ENCODE peak calls at places on chromosome 4, in five cellular contexts. K is K562, H is IMR-90, P is A549, Y is GM12878. Q is an unnamed sample.

GRCh38 chr4:52856802-52857201 is 5.3 kb upstream of the RASL11B start:
- DNase-seq in K (no peak), H (no peak), P (no peak), Y (no peak), Q (no peak)

GRCh38 chr4:139692300-139693012 is 26.8 kb downstream of the MGST2 start:
- DNase-seq in P (no peak), Y (no peak), H (no peak), K (no peak), Q (peak; percentile 59)

GRCh38 chr4:96407651-96408342 is 567.9 kb downstream of the PDHA2 start:
- DNase-seq in K (no peak), H (no peak), Y (no peak), P (no peak), Q (no peak)

GRCh38 chr4:7666011-7666410 is 231.3 kb upstream of the PSAPL1 start:
- DNase-seq in K (no peak), Y (no peak), P (no peak), H (no peak), Q (no peak)

GRCh38 chr4:146214238-146214637 is at the start of gene REELD1:
- DNase-seq in Y (no peak), K (no peak), H (no peak), P (no peak), Q (no peak)

GRCh38 chr4:96099031-96099430 is 259.1 kb downstream of the PDHA2 start:
- DNase-seq in Y (no peak), K (no peak), P (no peak), H (no peak), Q (no peak)

GRCh38 chr4:24237709-24238108 is 346.6 kb downstream of the DHX15 start:
- DNase-seq in Y (no peak), P (no peak), K (no peak), H (no peak), Q (no peak)

GRCh38 chr4:99403380-99404194 is 31.6 kb downstream of the ADH7 start:
- DNase-seq in Y (peak; percentile 59), P (no peak), H (peak; percentile 74), K (no peak), Q (no peak)

GRCh38 chr4:77190053-77190452 is 33.0 kb downstream of the CCNG2 start:
- DNase-seq in K (no peak), H (peak; percentile 6), Y (no peak), P (no peak), Q (no peak)

GRCh38 chr4:37535872-37536271 is 150.3 kb downstream of the RELL1 start:
- DNase-seq in Y (no peak), K (no peak), H (no peak), P (no peak), Q (no peak)

GRCh38 chr4:113760094-113760851 is 1.3 kb downstream of the CAMK2D start:
- DNase-seq in P (peak; percentile 7), Y (no peak), K (no peak), H (peak; percentile 61), Q (no peak)

GRCh38 chr4:142035556-142035955 is 399.2 kb downstream of the IL15 start:
- DNase-seq in K (no peak), P (no peak), H (peak; percentile 49), Y (no peak), Q (no peak)

GRCh38 chr4:69738872-69739271 is 21.5 kb downstream of the SULT1B1 start:
- DNase-seq in K (no peak), P (no peak), Y (no peak), H (no peak), Q (no peak)

GRCh38 chr4:175998782-175999181 is 66.9 kb upstream of the WDR17 start:
- DNase-seq in K (no peak), P (no peak), Y (no peak), H (no peak), Q (no peak)

GRCh38 chr4:155582971-155583437 is 83.6 kb upstream of the GUCY1A1 start:
- DNase-seq in P (no peak), Y (no peak), H (peak; percentile 92), K (no peak), Q (no peak)

GRCh38 chr4:138226351-138226750 is 15.8 kb downstream of the SLC7A11 start:
- DNase-seq in Y (no peak), P (no peak), K (no peak), H (no peak), Q (no peak)

GRCh38 chr4:52952540-52952939 is 90.4 kb downstream of the RASL11B start:
- DNase-seq in K (no peak), H (no peak), P (no peak), Y (no peak), Q (peak; percentile 14)

GRCh38 chr4:2478220-2478619 is 9.3 kb downstream of the RNF4 start:
- DNase-seq in Y (no peak), H (no peak), P (no peak), K (no peak), Q (no peak)

GRCh38 chr4:67451464-67451863 is 93.8 kb downstream of the CENPC start:
- DNase-seq in K (no peak), H (peak; percentile 57), P (no peak), Y (no peak), Q (no peak)

GRCh38 chr4:169253904-169254303 is 16.9 kb downstream of the SH3RF1 start:
- DNase-seq in Y (no peak), P (no peak), K (no peak), H (peak; percentile 94), Q (no peak)

GRCh38 chr4:3871181-3871852 is 105.1 kb downstream of the ADRA2C start:
- DNase-seq in H (no peak), Y (no peak), P (no peak), K (no peak), Q (peak; percentile 84)

GRCh38 chr4:99305638-99306380 is 15.0 kb upstream of the ADH1A start:
- DNase-seq in P (no peak), K (no peak), Y (no peak), H (no peak), Q (no peak)

GRCh38 chr4:1172971-1173757 is 781 bp upstream of the SPON2 start:
- DNase-seq in Y (no peak), P (peak; percentile 56), K (no peak), H (peak; percentile 78), Q (peak; percentile 38)

GRCh38 chr4:27176400-27176799 is 315.8 kb downstream of the STIM2 start:
- DNase-seq in Y (no peak), P (no peak), H (peak; percentile 41), K (peak; percentile 7), Q (peak; percentile 1)

GRCh38 chr4:147137280-147137679 is 191.6 kb upstream of the TTC29 start:
- DNase-seq in Y (no peak), H (no peak), K (no peak), P (no peak), Q (no peak)

GRCh38 chr4:47410271-47410670 is 53.2 kb downstream of the COMMD8 start:
- DNase-seq in P (no peak), K (no peak), Y (no peak), H (peak; percentile 23), Q (no peak)

GRCh38 chr4:5568336-5568735 is 140.0 kb downstream of the EVC2 start:
- DNase-seq in Y (no peak), P (no peak), H (no peak), K (no peak), Q (no peak)

GRCh38 chr4:37757121-37757520 is 69.4 kb upstream of the PGM2 start:
- DNase-seq in K (no peak), Y (no peak), H (no peak), P (no peak), Q (no peak)

GRCh38 chr4:25448379-25449109 is 71.5 kb downstream of the ANAPC4 start:
- DNase-seq in Y (no peak), K (no peak), H (peak; percentile 42), P (no peak), Q (no peak)

GRCh38 chr4:74394476-74395136 is 29.7 kb downstream of the EREG start:
- DNase-seq in Y (no peak), K (peak; percentile 27), H (peak; percentile 79), P (no peak), Q (no peak)

GRCh38 chr4:47612116-47613023 is 127.3 kb downstream of the ATP10D start:
- DNase-seq in H (peak; percentile 66), Y (no peak), P (no peak), K (no peak), Q (no peak)

GRCh38 chr4:24589448-24589847 is 5.1 kb upstream of the DHX15 start:
- DNase-seq in Y (no peak), H (no peak), K (no peak), P (no peak), Q (no peak)

GRCh38 chr4:86334020-86334750 is 25.7 kb downstream of the MAPK10 start:
- DNase-seq in K (no peak), Y (no peak), P (no peak), H (no peak), Q (no peak)

GRCh38 chr4:124386163-124386562 is 326.4 kb downstream of the ANKRD50 start:
- DNase-seq in K (no peak), Y (no peak), H (no peak), P (no peak), Q (no peak)

GRCh38 chr4:85701881-85702321 is 227.0 kb downstream of the ARHGAP24 start:
- DNase-seq in H (no peak), P (no peak), Y (peak; percentile 62), K (no peak), Q (no peak)

GRCh38 chr4:101400096-101400495 is 52.8 kb upstream of the PPP3CA start:
- DNase-seq in P (no peak), Y (no peak), H (peak; percentile 78), K (no peak), Q (no peak)
- TF ChIP-seq RCOR1 in P (no peak), Y (no peak), H (no peak), K (no peak), Q (no peak)

DNA sequence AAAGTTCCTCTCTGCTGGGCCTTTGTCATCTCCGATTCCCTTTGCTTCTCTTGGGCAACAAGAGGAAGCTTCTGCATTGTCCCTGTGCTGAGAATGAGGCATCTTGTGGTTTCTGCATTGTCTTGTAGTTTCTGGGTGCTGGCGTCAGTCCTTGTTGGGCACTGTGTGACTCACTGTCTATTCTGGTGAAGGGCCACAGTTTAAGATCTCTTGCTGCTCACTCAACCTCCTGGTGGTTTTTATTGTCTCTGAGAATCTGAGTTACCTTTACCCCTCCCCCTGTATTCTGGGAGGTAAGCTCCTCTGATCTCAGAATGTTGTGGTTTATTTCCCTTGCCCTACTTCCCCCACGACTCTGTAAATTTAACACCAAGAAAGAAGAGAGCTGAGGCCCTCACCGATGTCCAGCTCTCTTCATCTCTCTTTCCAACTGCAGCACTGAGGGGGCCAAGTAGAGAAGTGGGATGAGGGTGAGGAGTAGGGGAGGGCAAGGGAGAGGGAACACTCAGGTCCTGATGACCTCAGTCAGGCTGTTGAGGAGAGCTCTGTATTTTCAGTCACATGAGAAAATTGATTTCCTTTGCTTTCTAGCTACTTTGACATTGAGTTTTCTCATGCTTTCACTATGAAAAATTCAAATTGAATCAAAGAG is 441.6 kb upstream of the PITX2 start:
- DNase-seq in P (peak; percentile 14), Y (peak; percentile 2), K (no peak), H (peak; percentile 57), Q (no peak)
- TF ChIP-seq RCOR1 in P (no peak), Y (no peak), K (no peak), H (no peak), Q (no peak)

DNA sequence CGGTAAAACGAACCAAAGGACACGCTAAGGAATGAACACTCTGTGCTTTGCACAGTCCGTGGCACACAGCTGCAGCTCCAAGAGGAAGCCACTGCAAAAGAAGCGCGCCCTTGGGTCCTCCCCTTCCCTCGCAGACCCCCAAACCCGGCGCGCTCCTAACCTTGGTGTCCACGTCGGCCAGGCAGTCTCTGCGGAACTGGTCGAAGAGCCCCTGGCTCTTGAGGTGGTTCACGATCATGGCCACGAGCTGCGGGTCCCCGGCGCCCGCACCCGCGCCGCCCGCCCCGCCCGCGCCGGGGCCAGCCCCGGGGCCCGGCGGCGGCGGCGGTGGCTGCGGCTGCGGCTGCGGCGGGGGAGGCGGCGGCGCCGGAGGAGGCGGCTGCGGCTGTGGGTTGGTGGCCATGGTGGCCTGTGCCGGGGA is 330 bp downstream of the BOD1L1 start:
- DNase-seq in P (no peak), Y (no peak), K (no peak), H (no peak), Q (no peak)
- TF ChIP-seq RCOR1 in P (no peak), Y (no peak), K (no peak), H (no peak), Q (no peak)

GRCh38 chr4:31984872-31985271 is 1264.7 kb downstream of the PCDH7 start:
- DNase-seq in P (no peak), K (no peak), H (no peak), Y (no peak), Q (no peak)
- TF ChIP-seq RCOR1 in P (no peak), K (no peak), H (no peak), Y (no peak), Q (no peak)

Q was measured in SK-N-SH.